ENCODE peak calls at places on chromosomes 12 and 14, in six cellular contexts. One of them, this sample, is unnamed.

GRCh38 chr12:52207106-52207505 is 15.3 kb upstream of the KRT80 start:
- DNase-seq in H1: no peak
- DNase-seq in K562: no peak
- DNase-seq in HepG2: no peak
- DNase-seq in GM12878: no peak
- DNase-seq in HCT116: no peak
- DNase-seq in this sample: no peak

GRCh38 chr12:45407188-45407850 is 191.4 kb downstream of the ANO6 start:
- DNase-seq in HepG2: no peak
- DNase-seq in H1: no peak
- DNase-seq in K562: peak; percentile 23
- DNase-seq in HCT116: no peak
- DNase-seq in GM12878: no peak
- DNase-seq in this sample: no peak

GRCh38 chr12:84508325-84508861 is 404.2 kb downstream of the SLC6A15 start:
- DNase-seq in K562: no peak
- DNase-seq in GM12878: no peak
- DNase-seq in HCT116: peak; percentile 57
- DNase-seq in H1: no peak
- DNase-seq in HepG2: peak; percentile 12
- DNase-seq in this sample: no peak

GRCh38 chr14:76782115-76782884 is 21.0 kb downstream of the VASH1 start:
- DNase-seq in GM12878: no peak
- DNase-seq in K562: no peak
- DNase-seq in HCT116: no peak
- DNase-seq in HepG2: no peak
- DNase-seq in H1: no peak
- DNase-seq in this sample: no peak

GRCh38 chr12:52020539-52021336 is 14.0 kb downstream of the TAMALIN start:
- DNase-seq in H1: peak; percentile 57
- DNase-seq in HCT116: no peak
- DNase-seq in GM12878: no peak
- DNase-seq in HepG2: peak; percentile 48
- DNase-seq in K562: peak; percentile 79
- DNase-seq in this sample: no peak

GRCh38 chr12:127411141-127411915 is 855.6 kb upstream of the TMEM132C start:
- DNase-seq in HepG2: no peak
- DNase-seq in HCT116: no peak
- DNase-seq in K562: no peak
- DNase-seq in H1: no peak
- DNase-seq in GM12878: no peak
- DNase-seq in this sample: no peak

GRCh38 chr12:81261508-81262207 is 183.8 kb downstream of the ACSS3 start:
- DNase-seq in H1: no peak
- DNase-seq in HepG2: no peak
- DNase-seq in K562: no peak
- DNase-seq in GM12878: no peak
- DNase-seq in HCT116: no peak
- DNase-seq in this sample: no peak

GRCh38 chr12:106213721-106214121 is 34.1 kb downstream of the CKAP4 start:
- DNase-seq in GM12878: no peak
- DNase-seq in H1: no peak
- DNase-seq in HCT116: no peak
- DNase-seq in HepG2: no peak
- DNase-seq in K562: no peak
- DNase-seq in this sample: no peak

GRCh38 chr12:6226701-6227096 is 26.5 kb downstream of the CD9 start:
- DNase-seq in K562: no peak
- DNase-seq in HCT116: no peak
- DNase-seq in H1: no peak
- DNase-seq in GM12878: no peak
- DNase-seq in HepG2: no peak
- DNase-seq in this sample: no peak

DNA sequence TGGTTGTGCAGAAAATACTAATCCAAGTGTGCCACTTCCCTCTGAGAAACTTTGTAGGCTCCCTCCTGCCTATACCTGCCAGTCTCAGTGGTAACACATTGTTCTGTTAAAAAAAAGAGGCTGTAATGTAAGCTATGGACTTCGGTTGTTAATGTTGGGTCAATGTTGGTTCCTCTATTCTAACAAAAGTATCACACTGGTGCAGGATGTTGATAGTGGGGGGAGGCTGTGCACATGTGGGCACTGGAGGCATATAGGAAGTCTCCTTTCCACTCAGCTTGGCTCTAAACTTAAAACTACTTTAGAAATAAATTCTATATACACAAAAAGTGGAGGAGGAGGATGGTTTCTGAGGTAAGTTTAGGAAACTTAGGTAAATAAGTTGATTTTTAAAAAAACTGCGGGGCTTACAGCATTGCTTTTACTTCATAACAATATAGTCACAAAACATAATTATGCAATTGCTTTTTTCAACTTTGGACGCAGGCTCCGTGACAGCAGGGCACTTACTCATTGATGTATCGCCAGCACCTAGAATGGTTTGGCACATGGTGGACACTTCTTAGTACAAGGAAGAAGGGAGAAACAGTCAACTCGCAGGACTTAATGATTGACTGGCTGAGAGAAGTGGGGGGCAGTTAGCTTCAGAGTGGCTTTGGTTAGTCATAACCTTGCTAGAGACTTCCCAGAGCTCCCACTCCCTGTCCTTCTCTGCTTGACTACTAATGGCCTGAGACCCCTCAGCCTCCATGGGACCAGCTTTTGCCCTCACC is 7.9 kb upstream of the NYNRIN start:
- DNase-seq in HepG2: no peak
- DNase-seq in HCT116: no peak
- DNase-seq in H1: no peak
- DNase-seq in GM12878: no peak
- DNase-seq in K562: no peak
- DNase-seq in this sample: no peak
- H3K4me3 ChIP-seq in HepG2: peak overlapping the region; percentile 0
- H3K4me3 ChIP-seq in HCT116: no peak overlapping the region
- H3K4me3 ChIP-seq in H1: no peak overlapping the region
- H3K4me3 ChIP-seq in GM12878: no peak overlapping the region
- H3K4me3 ChIP-seq in K562: no peak overlapping the region
- H3K4me3 ChIP-seq in this sample: no peak overlapping the region

GRCh38 chr12:32158525-32158924 is 51.9 kb downstream of the BICD1 start:
- DNase-seq in H1: no peak
- DNase-seq in GM12878: no peak
- DNase-seq in HepG2: no peak
- DNase-seq in K562: no peak
- DNase-seq in HCT116: no peak
- DNase-seq in this sample: no peak

GRCh38 chr12:32159381-32159780 is 52.7 kb downstream of the BICD1 start:
- DNase-seq in HepG2: no peak
- DNase-seq in HCT116: no peak
- DNase-seq in GM12878: no peak
- DNase-seq in H1: no peak
- DNase-seq in K562: no peak
- DNase-seq in this sample: no peak

GRCh38 chr12:32161040-32161439 is 54.4 kb downstream of the BICD1 start:
- DNase-seq in K562: no peak
- DNase-seq in HCT116: no peak
- DNase-seq in HepG2: no peak
- DNase-seq in H1: no peak
- DNase-seq in GM12878: no peak
- DNase-seq in this sample: no peak

GRCh38 chr12:32163596-32163995 is 56.9 kb downstream of the BICD1 start:
- DNase-seq in H1: no peak
- DNase-seq in HepG2: no peak
- DNase-seq in GM12878: no peak
- DNase-seq in HCT116: no peak
- DNase-seq in K562: no peak
- DNase-seq in this sample: no peak

DNA sequence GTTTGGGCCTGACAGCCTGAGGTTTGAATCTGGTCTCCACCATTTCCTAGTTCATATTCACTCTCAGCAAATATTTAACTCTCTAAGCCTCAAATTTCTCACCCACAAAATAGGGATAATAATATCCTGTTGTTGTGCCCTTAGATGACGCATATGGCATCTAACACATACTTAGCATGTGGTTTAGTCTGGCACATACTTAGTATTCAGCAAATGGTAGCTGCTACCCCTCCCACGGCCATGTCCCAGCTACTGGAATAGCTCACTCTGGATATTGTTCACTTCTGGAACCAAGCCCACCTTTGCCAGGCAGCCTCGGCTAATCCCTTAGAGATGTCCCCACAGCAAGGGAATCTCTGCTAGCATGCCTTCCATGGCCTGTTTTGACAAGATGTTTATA is 53.3 kb downstream of the BICD1 start:
- DNase-seq in GM12878: no peak
- DNase-seq in K562: no peak
- DNase-seq in HCT116: no peak
- DNase-seq in HepG2: no peak
- DNase-seq in H1: no peak
- DNase-seq in this sample: no peak
- TF ChIP-seq ZNF274 in GM12878: no peak
- TF ChIP-seq ZNF274 in K562: no peak
- TF ChIP-seq ZNF274 in HCT116: no peak
- TF ChIP-seq ZNF274 in HepG2: no peak
- TF ChIP-seq ZNF274 in H1: no peak
- TF ChIP-seq ZNF274 in this sample: no peak

GRCh38 chr12:110698171-110698902 is 9.4 kb upstream of the HVCN1 start:
- DNase-seq in HepG2: peak; percentile 81
- DNase-seq in K562: peak; percentile 79
- DNase-seq in GM12878: peak; percentile 90
- DNase-seq in HCT116: peak; percentile 82
- DNase-seq in H1: peak; percentile 69
- DNase-seq in this sample: peak; percentile 59
- H3K9ac ChIP-seq in HepG2: peak overlapping the region; percentile 48
- H3K9ac ChIP-seq in K562: peak overlapping the region; percentile 70
- H3K9ac ChIP-seq in GM12878: peak overlapping the region; percentile 32
- H3K9ac ChIP-seq in HCT116: peak overlapping the region; percentile 18
- H3K9ac ChIP-seq in H1: no peak overlapping the region
- H3K9ac ChIP-seq in this sample: no peak overlapping the region

DNA sequence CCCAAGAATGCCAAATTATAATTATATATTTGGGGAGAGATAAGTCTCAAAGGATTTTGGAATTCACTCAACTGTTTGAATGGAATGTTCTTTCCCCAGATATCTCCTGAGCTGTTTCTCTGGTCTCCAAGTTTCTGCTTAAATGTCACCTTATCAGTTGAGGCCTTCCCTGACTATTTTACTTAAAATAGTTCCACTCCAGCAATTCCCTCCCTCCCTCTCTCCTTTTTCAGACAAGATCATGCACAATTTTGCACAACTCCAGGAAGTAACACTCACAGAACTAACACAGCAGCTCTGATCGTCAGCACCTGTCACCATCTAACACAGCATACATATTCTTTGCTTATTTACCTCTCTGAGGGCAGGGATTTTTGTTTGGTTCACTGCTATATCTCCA is 12.5 kb downstream of the BTG1 start:
- DNase-seq in HepG2: no peak
- DNase-seq in H1: no peak
- DNase-seq in K562: no peak
- DNase-seq in GM12878: no peak
- DNase-seq in HCT116: no peak
- DNase-seq in this sample: no peak
- H3K4me3 ChIP-seq in HepG2: no peak overlapping the region
- H3K4me3 ChIP-seq in H1: no peak overlapping the region
- H3K4me3 ChIP-seq in K562: no peak overlapping the region
- H3K4me3 ChIP-seq in GM12878: peak overlapping the region; percentile 89
- H3K4me3 ChIP-seq in HCT116: no peak overlapping the region
- H3K4me3 ChIP-seq in this sample: no peak overlapping the region

DNA sequence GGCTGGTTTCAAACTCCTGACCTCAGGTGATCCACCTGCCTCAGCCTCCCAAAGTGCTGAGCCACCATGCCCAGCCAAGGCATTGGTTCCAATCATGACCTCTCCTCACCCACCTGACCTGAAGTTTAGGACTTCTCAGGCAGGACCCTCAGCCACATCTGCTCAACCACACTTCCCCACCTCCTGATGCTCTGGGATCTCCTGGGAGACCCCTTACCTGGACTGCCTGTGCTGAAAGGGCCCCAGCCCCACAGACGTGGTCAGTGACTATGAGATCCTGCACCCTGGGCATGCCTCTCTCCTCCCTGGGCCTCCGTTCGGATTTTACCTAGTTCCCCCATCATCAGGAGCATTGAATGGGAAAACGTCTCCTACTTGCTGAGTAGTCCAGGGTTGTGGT is 18.0 kb downstream of the GSC start:
- DNase-seq in H1: no peak
- DNase-seq in K562: no peak
- DNase-seq in GM12878: no peak
- DNase-seq in HCT116: no peak
- DNase-seq in HepG2: no peak
- DNase-seq in this sample: no peak
- TF ChIP-seq ZNF274 in H1: no peak
- TF ChIP-seq ZNF274 in K562: no peak
- TF ChIP-seq ZNF274 in GM12878: no peak
- TF ChIP-seq ZNF274 in HCT116: no peak
- TF ChIP-seq ZNF274 in HepG2: no peak
- TF ChIP-seq ZNF274 in this sample: no peak

GRCh38 chr12:11963841-11964471 is 106.8 kb upstream of the BCL2L14 start:
- DNase-seq in K562: no peak
- DNase-seq in H1: no peak
- DNase-seq in GM12878: no peak
- DNase-seq in HCT116: no peak
- DNase-seq in HepG2: no peak
- DNase-seq in this sample: no peak
- H3K9ac ChIP-seq in K562: no peak overlapping the region
- H3K9ac ChIP-seq in H1: no peak overlapping the region
- H3K9ac ChIP-seq in GM12878: no peak overlapping the region
- H3K9ac ChIP-seq in HCT116: no peak overlapping the region
- H3K9ac ChIP-seq in HepG2: no peak overlapping the region
- H3K9ac ChIP-seq in this sample: no peak overlapping the region

GRCh38 chr12:93638095-93638494 is 39.1 kb upstream of the CRADD start:
- DNase-seq in K562: no peak
- DNase-seq in GM12878: no peak
- DNase-seq in HepG2: no peak
- DNase-seq in HCT116: no peak
- DNase-seq in H1: no peak
- DNase-seq in this sample: no peak

GRCh38 chr12:93634416-93634815 is 42.8 kb upstream of the CRADD start:
- DNase-seq in GM12878: no peak
- DNase-seq in K562: no peak
- DNase-seq in HepG2: no peak
- DNase-seq in H1: no peak
- DNase-seq in HCT116: no peak
- DNase-seq in this sample: no peak

GRCh38 chr12:93636708-93637107 is 40.5 kb upstream of the CRADD start:
- DNase-seq in HCT116: no peak
- DNase-seq in GM12878: no peak
- DNase-seq in H1: no peak
- DNase-seq in HepG2: no peak
- DNase-seq in K562: no peak
- DNase-seq in this sample: no peak

DNA sequence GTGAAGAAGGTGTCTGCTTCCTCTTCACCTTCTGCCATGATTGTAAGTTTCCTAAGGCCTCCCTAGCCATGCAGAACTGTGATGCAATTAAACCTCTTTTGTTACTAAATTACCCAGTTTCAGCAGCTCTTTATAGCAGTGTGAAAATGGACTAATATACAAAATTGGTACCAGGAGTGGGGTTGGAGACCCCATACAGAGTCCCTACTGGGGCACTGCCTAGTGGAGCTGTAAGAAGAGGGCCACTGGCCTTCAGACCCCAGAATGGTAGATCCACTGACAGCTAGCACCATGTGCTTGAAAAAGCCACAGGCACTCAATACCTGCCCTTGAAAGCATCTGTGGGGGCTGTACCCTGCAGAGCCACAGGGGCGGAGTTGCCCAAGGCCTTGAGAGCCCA is 44.8 kb upstream of the CRADD start:
- DNase-seq in HCT116: no peak
- DNase-seq in HepG2: no peak
- DNase-seq in K562: no peak
- DNase-seq in GM12878: no peak
- DNase-seq in H1: no peak
- DNase-seq in this sample: no peak
- H3K4me3 ChIP-seq in HCT116: no peak overlapping the region
- H3K4me3 ChIP-seq in HepG2: no peak overlapping the region
- H3K4me3 ChIP-seq in K562: no peak overlapping the region
- H3K4me3 ChIP-seq in GM12878: no peak overlapping the region
- H3K4me3 ChIP-seq in H1: no peak overlapping the region
- H3K4me3 ChIP-seq in this sample: no peak overlapping the region

This sample was measured in NT2/D1.